ENCODE peak calls at places on chromosomes 11 and 22, in eight cellular contexts. G, I, F, X, T, C, Z and H are unnamed samples.

GRCh38 chr11:131815631-131816030 is 445.2 kb downstream of the NTM start:
- DNase-seq in G (no peak), I (peak; percentile 31), F (no peak), X (no peak), T (no peak), C (no peak), Z (no peak), H (no peak)

GRCh38 chr22:37492428-37493344 is 6.5 kb upstream of the MFNG start:
- DNase-seq in G (peak; percentile 45), I (peak; percentile 78), F (peak; percentile 62), X (peak; percentile 27), T (no peak), C (peak; percentile 60), Z (peak; percentile 54), H (no peak)

GRCh38 chr22:46055176-46055850 is 78.4 kb upstream of the WNT7B start:
- DNase-seq in G (peak; percentile 79), I (peak; percentile 6), F (peak; percentile 43), X (no peak), T (no peak), C (no peak), Z (no peak), H (no peak)

GRCh38 chr11:68750197-68750987 is 928 bp downstream of the TESMIN start:
- DNase-seq in G (peak; percentile 24), I (peak; percentile 94), F (no peak), X (no peak), T (no peak), C (peak; percentile 41), Z (peak; percentile 49), H (no peak)

GRCh38 chr11:76215946-76216345 is 9.6 kb upstream of the WNT11 start:
- DNase-seq in G (no peak), I (no peak), F (peak; percentile 50), X (no peak), T (no peak), C (no peak), Z (no peak), H (no peak)

GRCh38 chr11:70326365-70326803 is 55.9 kb downstream of the PPFIA1 start:
- DNase-seq in G (peak; percentile 27), I (no peak), F (peak; percentile 86), X (peak; percentile 67), T (no peak), C (no peak), Z (no peak), H (no peak)

GRCh38 chr11:120647681-120648080 is 136.1 kb downstream of the GRIK4 start:
- DNase-seq in G (no peak), I (no peak), F (no peak), X (no peak), T (no peak), C (no peak), Z (no peak), H (no peak)

GRCh38 chr22:32775957-32776356 is 25.5 kb upstream of the TIMP3 start:
- DNase-seq in G (no peak), I (no peak), F (no peak), X (no peak), T (no peak), C (no peak), Z (no peak), H (no peak)

GRCh38 chr22:24011735-24012068 is 598 bp downstream of the CABIN1 start:
- DNase-seq in G (no peak), I (no peak), F (no peak), X (no peak), T (no peak), C (no peak), Z (no peak), H (no peak)

GRCh38 chr11:118334746-118335145 is 7.8 kb downstream of the CD3D start:
- DNase-seq in G (no peak), I (no peak), F (no peak), X (no peak), T (no peak), C (no peak), Z (no peak), H (no peak)

GRCh38 chr11:84289381-84289906 is 1003.3 kb upstream of the CCDC90B start:
- DNase-seq in G (no peak), I (no peak), F (peak; percentile 65), X (no peak), T (no peak), C (no peak), Z (no peak), H (no peak)

GRCh38 chr22:41776381-41776780 is 24.1 kb upstream of the CCDC134 start:
- DNase-seq in G (no peak), I (no peak), F (no peak), X (no peak), T (no peak), C (no peak), Z (no peak), H (no peak)

GRCh38 chr11:78690588-78690987 is 115.9 kb upstream of the NARS2 start:
- DNase-seq in G (no peak), I (no peak), F (peak; percentile 45), X (no peak), T (no peak), C (no peak), Z (no peak), H (no peak)

GRCh38 chr22:20867179-20868099 is 8.6 kb downstream of the SNAP29 start:
- DNase-seq in G (peak; percentile 51), I (no peak), F (peak; percentile 55), X (peak; percentile 66), T (peak; percentile 79), C (peak; percentile 19), Z (no peak), H (no peak)

DNA sequence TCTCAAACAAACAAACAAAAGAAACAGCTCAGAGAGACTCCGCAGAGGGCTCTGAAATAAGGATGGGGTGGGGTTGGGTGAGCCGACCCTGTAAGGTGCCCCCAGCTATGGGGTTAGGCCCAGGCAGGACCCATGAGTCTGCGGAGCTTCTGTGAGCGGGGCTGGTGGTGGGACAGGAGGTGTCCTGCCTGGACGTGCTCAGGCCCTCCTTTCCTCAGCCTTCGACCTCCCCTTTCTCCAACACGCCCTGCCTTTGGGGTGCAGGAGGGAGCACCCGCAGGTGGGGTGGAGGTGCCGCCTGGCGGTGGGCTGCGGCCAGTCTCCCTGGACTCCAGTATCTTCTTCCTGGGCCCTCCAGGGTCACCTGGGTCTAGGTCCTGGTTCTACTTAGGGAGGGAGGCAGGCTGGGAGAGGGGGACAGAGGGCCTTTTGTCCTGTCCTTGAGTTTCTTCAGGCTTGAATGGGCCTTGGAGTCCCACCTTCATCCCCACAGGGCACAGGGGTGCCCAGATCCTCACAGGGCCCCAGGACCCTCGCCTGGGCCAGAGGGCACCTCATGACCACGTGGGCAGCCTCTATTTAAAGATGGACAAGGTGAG is 12.3 kb downstream of the PRR33 start:
- DNase-seq in G (no peak), I (no peak), F (no peak), X (no peak), T (no peak), C (no peak), Z (no peak), H (no peak)
- TF ChIP-seq CTCF in G (no peak), I (no peak), F (no peak), X (no peak), T (no peak), C (no peak), Z (no peak), H (no peak)

GRCh38 chr22:26942301-26942927 is 285.0 kb downstream of the MIAT start:
- DNase-seq in G (no peak), I (no peak), F (no peak), X (no peak), T (no peak), C (no peak), Z (no peak), H (no peak)

GRCh38 chr22:26939466-26939865 is 282.1 kb downstream of the MIAT start:
- DNase-seq in G (no peak), I (no peak), F (no peak), X (no peak), T (no peak), C (no peak), Z (no peak), H (no peak)

DNA sequence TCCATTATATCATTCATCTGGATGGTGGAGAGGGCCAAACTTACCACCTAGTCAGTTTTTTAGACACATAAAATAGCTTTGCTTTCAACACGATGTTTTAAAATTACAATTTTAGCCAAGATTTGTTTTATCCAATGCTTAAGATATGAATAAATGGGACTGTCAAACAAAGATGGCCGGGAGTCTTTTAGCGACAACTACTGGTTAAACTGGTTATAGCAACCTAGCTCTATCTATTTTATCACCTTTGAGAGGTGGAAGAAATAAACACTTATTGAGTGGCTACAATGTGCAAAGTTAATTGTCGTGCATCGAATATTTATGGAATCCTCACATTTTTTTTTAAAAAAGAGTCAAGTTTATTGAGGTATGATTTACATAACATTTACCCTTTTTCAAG is 279.8 kb downstream of the MIAT start:
- DNase-seq in G (no peak), I (no peak), F (peak; percentile 1), X (no peak), T (no peak), C (no peak), Z (no peak), H (no peak)
- TF ChIP-seq CTCF in G (no peak), I (no peak), F (peak; percentile 25), X (no peak), T (no peak), C (no peak), Z (no peak), H (no peak)

GRCh38 chr11:121928597-121929580 is 187.1 kb downstream of the BLID start:
- DNase-seq in G (no peak), I (peak; percentile 17), F (no peak), X (no peak), T (no peak), C (no peak), Z (no peak), H (no peak)

GRCh38 chr11:121929581-121929980 is 186.4 kb downstream of the BLID start:
- DNase-seq in G (no peak), I (peak; percentile 12), F (peak; percentile 28), X (peak; percentile 38), T (no peak), C (no peak), Z (no peak), H (no peak)

GRCh38 chr11:121927359-121927758 is 188.7 kb downstream of the BLID start:
- DNase-seq in G (no peak), I (no peak), F (no peak), X (no peak), T (no peak), C (no peak), Z (no peak), H (no peak)

GRCh38 chr11:121930004-121930965 is 185.7 kb downstream of the BLID start:
- DNase-seq in G (no peak), I (no peak), F (peak; percentile 15), X (no peak), T (no peak), C (no peak), Z (peak; percentile 19), H (no peak)

GRCh38 chr11:121927789-121928188 is 188.2 kb downstream of the BLID start:
- DNase-seq in G (no peak), I (no peak), F (no peak), X (no peak), T (no peak), C (no peak), Z (no peak), H (no peak)
- TF ChIP-seq CTCF in G (no peak), I (no peak), F (no peak), X (no peak), T (no peak), C (no peak), Z (no peak), H (no peak)

DNA sequence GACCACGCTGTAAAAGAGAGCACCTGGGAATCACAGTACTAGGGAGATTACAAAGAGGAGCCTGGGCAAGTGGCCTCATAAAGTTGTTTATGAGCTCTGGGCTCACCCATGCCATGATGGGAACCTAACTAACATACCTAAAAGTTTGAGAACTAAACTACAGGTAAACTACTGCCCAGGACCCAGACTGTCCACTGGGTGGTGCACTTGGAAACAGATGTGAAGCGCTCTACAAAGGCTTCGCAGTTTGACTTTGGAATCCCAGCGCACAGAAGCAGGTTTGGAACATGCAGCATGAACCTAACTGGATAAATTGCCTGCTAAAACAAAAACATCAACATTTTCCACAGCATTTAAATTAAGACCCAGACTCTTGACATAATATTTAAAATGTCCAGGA is 418.6 kb downstream of the FAM181B start:
- DNase-seq in G (peak; percentile 11), I (peak; percentile 71), F (peak; percentile 19), X (peak; percentile 12), T (no peak), C (peak; percentile 46), Z (no peak), H (no peak)
- TF ChIP-seq CTCF in G (no peak), I (peak; percentile 56), F (peak; percentile 36), X (no peak), T (peak; percentile 54), C (peak; percentile 48), Z (no peak), H (no peak)